ENCODE peak calls at places on chromosomes 6 and 20, in five cellular contexts. W is fibroblast of lung, F is SJSA1, Q is upper lobe of right lung, U is H1. I is an unnamed sample. For H3K27me3 and H3K36me3, the result is how much of the 10 kb centered on the place peaks cover.

GRCh38 chr6:1136415-1136774 is 175.5 kb upstream of the FOXQ1 start:
- DNase-seq in W (peak), F (no peak), Q (no peak), U (no peak), I (no peak)

GRCh38 chr6:73032586-73032985 is 192.7 kb downstream of the KHDC1L start:
- DNase-seq in W (peak), F (no peak), Q (no peak), U (no peak), I (no peak)

GRCh38 chr6:11185204-11185842 is 47.1 kb downstream of the NEDD9 start:
- DNase-seq in W (no peak), F (no peak), Q (no peak), U (no peak), I (no peak)

GRCh38 chr6:35547666-35548065 is 35.0 kb upstream of the TULP1 start:
- DNase-seq in W (no peak), F (no peak), Q (no peak), U (no peak), I (no peak)

GRCh38 chr6:29129326-29130012 is 21.6 kb downstream of the OR2J3 start:
- DNase-seq in W (no peak), F (no peak), Q (no peak), U (no peak), I (no peak)

GRCh38 chr6:145891565-145891964 is 72.6 kb downstream of the SHPRH start:
- DNase-seq in W (peak), F (no peak), Q (no peak), U (no peak), I (no peak)

GRCh38 chr6:71619836-71620235 is 266.5 kb upstream of the RIMS1 start:
- DNase-seq in W (no peak), F (no peak), Q (no peak), U (no peak), I (no peak)

GRCh38 chr6:161376367-161376766 is 102.5 kb upstream of the AGPAT4 start:
- DNase-seq in W (no peak), F (no peak), Q (no peak), U (no peak), I (no peak)

GRCh38 chr6:168631589-168631988 is 190.6 kb downstream of the SMOC2 start:
- DNase-seq in W (no peak), F (no peak), Q (no peak), U (no peak), I (no peak)

GRCh38 chr6:7540595-7540994 is 876 bp upstream of the DSP start:
- DNase-seq in W (no peak), F (no peak), Q (no peak), U (no peak), I (peak)

GRCh38 chr20:43744121-43744520 is 17.3 kb upstream of the GTSF1L start:
- DNase-seq in W (no peak), F (no peak), Q (no peak), U (no peak), I (peak)

GRCh38 chr6:25013249-25013648 is 77.5 kb upstream of the RIPOR2 start:
- DNase-seq in W (no peak), F (no peak), Q (no peak), U (no peak), I (no peak)

GRCh38 chr6:72219536-72219935 is 333.2 kb downstream of the RIMS1 start:
- DNase-seq in W (peak), F (no peak), Q (no peak), U (no peak), I (no peak)

GRCh38 chr6:126672654-126673053 is 332.7 kb downstream of the CENPW start:
- DNase-seq in W (peak), F (no peak), Q (no peak), U (no peak), I (no peak)

GRCh38 chr20:33005132-33005566 is 916 bp upstream of the SUN5 start:
- DNase-seq in W (peak), F (no peak), Q (no peak), U (no peak), I (peak)

GRCh38 chr6:28004350-28005123 is 47.5 kb downstream of the OR2B6 start:
- DNase-seq in W (no peak), F (no peak), Q (no peak), U (no peak), I (no peak)

GRCh38 chr6:56223995-56224394 is 23.4 kb downstream of the COL21A1 start:
- DNase-seq in W (peak), F (no peak), Q (no peak), U (no peak), I (no peak)

GRCh38 chr20:58231678-58232077 is 3.2 kb upstream of the ANKRD60 start:
- DNase-seq in W (peak), F (no peak), Q (no peak), U (no peak), I (no peak)

GRCh38 chr6:170296423-170296745 is 5.5 kb upstream of the DLL1 start:
- DNase-seq in W (no peak), F (peak), Q (no peak), U (no peak), I (peak)

GRCh38 chr6:3919130-3919628 is 70.0 kb downstream of the FAM50B start:
- DNase-seq in W (peak), F (no peak), Q (peak), U (no peak), I (no peak)

GRCh38 chr6:53959717-53960116 is 151.5 kb upstream of the MLIP start:
- DNase-seq in W (no peak), F (no peak), Q (no peak), U (no peak), I (no peak)

GRCh38 chr20:63525968-63526367 is 5.4 kb downstream of the PPDPF start:
- DNase-seq in W (no peak), F (no peak), Q (no peak), U (no peak), I (no peak)

GRCh38 chr6:37990762-37991525 is 171.4 kb downstream of the ZFAND3 start:
- DNase-seq in W (peak), F (peak), Q (no peak), U (no peak), I (no peak)

GRCh38 chr6:32163559-32164258 is 686 bp upstream of the EGFL8 start:
- DNase-seq in W (no peak), F (no peak), Q (no peak), U (no peak), I (no peak)

GRCh38 chr6:163837681-163838431 is 423.3 kb downstream of the QKI start:
- DNase-seq in W (peak), F (no peak), Q (no peak), U (no peak), I (no peak)

GRCh38 chr20:4369798-4370124 is 351.9 kb upstream of the PRND start:
- DNase-seq in W (no peak), F (no peak), Q (no peak), U (no peak), I (no peak)

GRCh38 chr6:107576852-107577251 is 86.9 kb downstream of the SOBP start:
- DNase-seq in W (peak), F (no peak), Q (no peak), U (no peak), I (no peak)

GRCh38 chr6:113529191-113529590 is 328.0 kb upstream of the MARCKS start:
- DNase-seq in W (no peak), F (no peak), Q (no peak), U (no peak), I (no peak)

GRCh38 chr6:108627692-108628565 is 67.2 kb downstream of the FOXO3 start:
- DNase-seq in W (peak), F (no peak), Q (no peak), U (no peak), I (no peak)

GRCh38 chr6:27894839-27895762 is 17.1 kb downstream of the OR2B2 start:
- DNase-seq in W (peak), F (peak), Q (no peak), U (no peak), I (peak)

GRCh38 chr20:32685541-32686529 is 12.1 kb upstream of the C20orf203 start:
- DNase-seq in W (peak), F (no peak), Q (no peak), U (no peak), I (peak)

GRCh38 chr6:107753778-107754177 is 70.3 kb downstream of the SCML4 start:
- DNase-seq in W (no peak), F (no peak), Q (no peak), U (no peak), I (no peak)

GRCh38 chr20:13029687-13030510 is 21.1 kb downstream of the SPTLC3 start:
- DNase-seq in W (peak), F (peak), Q (no peak), U (peak), I (no peak)

GRCh38 chr6:75855047-75855446 is 106.0 kb downstream of the MYO6 start:
- DNase-seq in W (peak), F (no peak), Q (no peak), U (no peak), I (peak)

GRCh38 chr6:39642300-39642699 is 82.9 kb downstream of the KIF6 start:
- DNase-seq in W (no peak), F (no peak), Q (no peak), U (no peak), I (peak)

DNA sequence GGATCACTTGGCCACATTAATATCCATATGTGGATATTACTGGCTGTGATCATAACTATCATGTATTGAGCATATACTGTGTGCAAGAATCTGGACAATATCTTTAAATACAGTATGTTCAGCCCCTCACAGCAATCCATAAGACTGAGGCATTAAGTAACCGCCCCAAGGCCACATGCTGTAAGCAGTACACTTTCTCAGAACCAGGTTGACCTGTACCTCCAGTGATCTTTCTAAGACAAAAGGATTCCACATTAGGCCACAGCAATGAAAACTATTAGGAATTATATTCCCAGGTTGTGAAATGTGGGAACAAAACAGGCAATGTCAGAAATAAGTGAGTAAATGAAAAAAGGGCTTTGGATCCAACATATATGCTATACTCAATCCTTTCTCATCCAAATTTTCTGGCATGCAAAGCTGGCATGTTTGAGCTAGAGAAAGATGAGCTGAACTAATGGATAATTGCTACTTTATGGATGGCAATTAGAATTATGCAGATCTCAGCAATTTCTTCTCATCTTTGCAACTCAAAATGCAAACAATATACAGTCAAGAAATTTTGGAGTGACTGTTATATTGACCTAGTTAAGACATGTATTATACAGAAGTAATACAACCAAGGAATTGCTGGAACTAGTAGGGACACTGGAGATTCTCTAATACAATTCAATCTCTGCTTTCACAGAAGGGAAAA is 86.9 kb downstream of the KIF6 start:
- DNase-seq in W (no peak), F (no peak), Q (no peak), U (no peak), I (no peak)
- H3K4me3 ChIP-seq in W (no peak), F (no peak), Q (no peak), U (no peak), I (no peak)

DNA sequence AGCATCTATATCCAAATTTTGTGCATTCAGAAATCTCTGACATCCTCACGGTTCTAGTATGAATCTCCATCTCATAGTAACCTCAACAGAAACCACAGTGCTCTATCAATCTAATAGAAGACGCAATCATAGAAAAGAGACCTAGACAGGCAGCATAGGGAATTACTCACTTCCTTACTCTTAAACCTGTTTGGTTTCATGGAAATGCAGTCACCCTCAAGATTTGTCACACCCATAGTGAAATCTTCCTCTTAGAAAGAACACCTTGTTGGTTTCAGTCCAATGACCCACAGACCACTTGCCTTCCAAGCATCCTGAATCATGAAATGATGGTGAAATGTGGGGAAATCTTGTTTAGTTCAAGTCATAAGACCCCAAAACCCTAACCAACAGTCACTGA is 166.1 kb upstream of the PRDM1 start:
- DNase-seq in W (no peak), F (no peak), Q (no peak), U (no peak), I (no peak)
- H3K27me3 ChIP-seq in W (under half), F (under half), Q (under half), U (under half), I (under half)

DNA sequence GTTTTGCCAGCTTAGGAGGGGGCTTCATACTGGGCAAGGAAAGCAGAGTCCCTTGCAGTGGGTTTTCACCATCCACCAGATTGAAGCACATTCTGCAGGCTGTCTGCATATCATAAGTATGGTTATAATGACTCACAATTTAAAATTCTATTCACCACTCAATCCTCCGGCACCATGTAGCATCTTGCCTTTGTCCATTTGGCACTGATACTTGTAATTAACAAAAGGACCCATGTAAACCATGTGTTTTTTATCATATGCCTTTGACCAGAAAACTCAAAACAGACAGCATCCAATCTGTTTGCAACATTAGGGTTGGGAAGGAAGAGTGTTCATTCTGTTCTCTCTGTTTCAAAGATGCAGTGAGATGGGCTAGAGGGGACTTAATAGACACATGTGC is 3.0 kb downstream of the CD83 start:
- DNase-seq in W (no peak), F (no peak), Q (no peak), U (no peak), I (no peak)
- H3K36me3 ChIP-seq in W (under half), F (under half), Q (under half), U (under half), I (under half)

DNA sequence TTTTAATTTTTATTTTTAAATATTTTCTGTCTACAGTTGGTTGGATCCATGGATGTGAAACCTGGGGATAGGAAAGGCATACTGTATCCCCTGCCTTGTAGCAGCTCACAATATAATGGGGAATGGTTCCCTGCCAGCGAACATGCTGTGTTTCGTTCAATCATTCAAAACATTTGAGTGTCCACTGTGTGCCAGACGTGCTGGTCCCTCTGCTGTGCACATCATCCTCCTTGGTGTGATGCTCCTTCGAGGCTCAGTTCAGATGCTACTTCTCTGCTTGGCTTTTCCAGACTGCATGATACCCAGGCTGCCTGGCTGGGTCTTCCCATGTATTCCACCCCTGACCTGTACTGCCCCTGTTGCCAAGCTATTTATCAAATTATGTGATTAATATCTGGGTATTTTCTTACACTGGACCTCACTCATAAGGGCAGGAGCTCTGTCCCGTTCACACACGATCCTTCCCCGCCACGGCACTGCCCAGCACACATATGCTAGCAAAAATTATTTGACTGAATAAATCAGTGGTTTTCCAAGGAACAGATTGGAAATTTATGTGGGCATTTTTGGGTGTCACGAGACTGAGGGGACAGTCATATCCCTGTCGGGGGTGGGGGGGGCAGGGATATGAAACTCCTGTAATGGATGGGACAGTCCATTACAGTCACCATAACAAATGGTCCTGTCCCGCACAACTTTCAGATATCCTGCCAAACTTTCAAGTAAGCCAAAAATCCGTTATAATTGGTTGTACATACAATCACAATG is 4.9 kb downstream of the SDCBP2 start:
- DNase-seq in W (no peak), F (peak), Q (no peak), U (no peak), I (no peak)
- H3K4me3 ChIP-seq in W (peak), F (no peak), Q (no peak), U (no peak), I (no peak)

GRCh38 chr20:37484386-37484785 is 36.7 kb upstream of the NNAT start:
- DNase-seq in W (no peak), F (no peak), Q (peak), U (no peak), I (no peak)

GRCh38 chr20:37480915-37481314 is 40.1 kb upstream of the NNAT start:
- DNase-seq in W (no peak), F (no peak), Q (no peak), U (no peak), I (no peak)

GRCh38 chr20:37481610-37482009 is 39.4 kb upstream of the NNAT start:
- DNase-seq in W (no peak), F (no peak), Q (no peak), U (no peak), I (no peak)

GRCh38 chr20:37479275-37479674 is 41.8 kb upstream of the NNAT start:
- DNase-seq in W (no peak), F (no peak), Q (no peak), U (no peak), I (no peak)

GRCh38 chr20:37479925-37480691 is 40.9 kb upstream of the NNAT start:
- DNase-seq in W (no peak), F (no peak), Q (no peak), U (no peak), I (no peak)
- H3K27me3 ChIP-seq in W (under half), F (under half), Q (under half), U (under half), I (under half)

GRCh38 chr6:106495014-106495413 is 134.3 kb downstream of the RTN4IP1 start:
- DNase-seq in W (no peak), F (no peak), Q (no peak), U (no peak), I (peak)
- H3K36me3 ChIP-seq in W (under half), F (under half), Q (under half), U (under half), I (under half)

I was measured in H7.